ENCODE peak calls at places on chromosome 15, in seven cellular contexts. B is endothelial cell, X is uterus, Z is AG09309, P is kidney epithelial cell, H is omental fat pad, N is cardiac fibroblast. K is an unnamed sample.

GRCh38 chr15:90315276-90315982 is 36.7 kb upstream of the ZNF774 start:
- DNase-seq in B (no peak), X (peak), Z (peak), P (no peak), H (no peak), N (peak), K (peak)

GRCh38 chr15:64535460-64536243 is 75.3 kb downstream of the ZNF609 start:
- DNase-seq in B (no peak), X (no peak), Z (no peak), P (no peak), H (no peak), N (no peak), K (no peak)

GRCh38 chr15:47374222-47374621 is 343.1 kb upstream of the SEMA6D start:
- DNase-seq in B (peak), X (no peak), Z (no peak), P (no peak), H (no peak), N (peak), K (peak)

GRCh38 chr15:54580643-54581042 is 602.4 kb downstream of the UNC13C start:
- DNase-seq in B (no peak), X (no peak), Z (no peak), P (no peak), H (no peak), N (no peak), K (peak)

GRCh38 chr15:68637755-68638405 is 59.1 kb downstream of the CORO2B start:
- DNase-seq in B (no peak), X (peak), Z (no peak), P (no peak), H (no peak), N (peak), K (no peak)

GRCh38 chr15:52050416-52050815 is 31.4 kb downstream of the MAPK6 start:
- DNase-seq in B (no peak), X (no peak), Z (no peak), P (no peak), H (no peak), N (peak), K (peak)

GRCh38 chr15:93088200-93088980 is 621 bp downstream of the RGMA start:
- DNase-seq in B (peak), X (peak), Z (no peak), P (no peak), H (no peak), N (peak), K (peak)

GRCh38 chr15:38054488-38054887 is 120.0 kb downstream of the TMCO5A start:
- DNase-seq in B (no peak), X (no peak), Z (peak), P (no peak), H (no peak), N (peak), K (peak)

GRCh38 chr15:93282808-93283207 is 193.8 kb upstream of the RGMA start:
- DNase-seq in B (no peak), X (no peak), Z (no peak), P (no peak), H (no peak), N (no peak), K (no peak)

GRCh38 chr15:43794269-43795037 is 2.3 kb downstream of the SERF2 start:
- DNase-seq in B (no peak), X (no peak), Z (no peak), P (no peak), H (no peak), N (peak), K (no peak)

GRCh38 chr15:41828747-41829270 is 917 bp downstream of the JMJD7 start:
- DNase-seq in B (no peak), X (no peak), Z (no peak), P (no peak), H (no peak), N (peak), K (no peak)

GRCh38 chr15:42921049-42921731 is 612 bp upstream of the TTBK2 start:
- DNase-seq in B (peak), X (no peak), Z (no peak), P (no peak), H (no peak), N (peak), K (peak)

GRCh38 chr15:87154771-87155170 is 1075.1 kb downstream of the AGBL1 start:
- DNase-seq in B (no peak), X (no peak), Z (peak), P (no peak), H (no peak), N (peak), K (peak)

GRCh38 chr15:94792166-94792565 is 560.8 kb downstream of the MCTP2 start:
- DNase-seq in B (no peak), X (no peak), Z (no peak), P (no peak), H (no peak), N (no peak), K (peak)

GRCh38 chr15:68503791-68504720 is 72.1 kb upstream of the ITGA11 start:
- DNase-seq in B (no peak), X (no peak), Z (no peak), P (no peak), H (no peak), N (peak), K (no peak)

GRCh38 chr15:25136119-25136518 is 181.3 kb downstream of the SNRPN start:
- DNase-seq in B (peak), X (no peak), Z (no peak), P (no peak), H (no peak), N (peak), K (peak)
- TF ChIP-seq CTCF in B (peak), X (no peak), Z (peak), P (no peak), H (no peak), N (peak), K (peak)

GRCh38 chr15:60349589-60349988 is 48.2 kb downstream of the ANXA2 start:
- DNase-seq in B (no peak), X (no peak), Z (no peak), P (no peak), H (no peak), N (no peak), K (no peak)
- TF ChIP-seq CTCF in B (no peak), X (no peak), Z (no peak), P (no peak), H (no peak), N (no peak), K (no peak)

GRCh38 chr15:25887870-25888269 is 24.7 kb upstream of the ATP10A start:
- DNase-seq in B (no peak), X (no peak), Z (no peak), P (no peak), H (no peak), N (no peak), K (no peak)
- TF ChIP-seq CTCF in B (no peak), X (no peak), Z (no peak), P (no peak), H (no peak), N (no peak), K (no peak)

DNA sequence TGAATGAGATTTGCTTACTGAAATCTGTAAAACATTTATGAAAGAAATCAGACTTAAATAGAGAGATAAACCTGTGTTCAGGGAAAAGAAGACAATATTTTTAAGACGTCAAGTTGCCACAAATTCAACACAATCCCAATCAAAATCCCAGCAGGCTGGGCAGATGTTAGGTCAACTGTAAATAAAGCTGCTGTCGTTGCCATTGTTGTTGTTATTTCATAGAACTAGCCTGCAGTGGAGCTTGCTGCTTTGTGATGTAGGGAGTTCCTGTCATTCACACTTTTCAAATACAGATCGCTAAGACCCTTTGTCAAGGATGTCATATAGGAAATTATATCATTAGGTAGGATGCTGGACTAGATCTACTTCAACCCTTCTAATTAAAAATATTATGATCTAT is 123.1 kb downstream of the NEO1 start:
- DNase-seq in B (no peak), X (no peak), Z (no peak), P (no peak), H (no peak), N (no peak), K (no peak)
- TF ChIP-seq CTCF in B (no peak), X (no peak), Z (no peak), P (no peak), H (no peak), N (no peak), K (no peak)

GRCh38 chr15:31401282-31401681 is 74.6 kb downstream of the KLF13 start:
- DNase-seq in B (no peak), X (no peak), Z (no peak), P (no peak), H (no peak), N (no peak), K (no peak)

GRCh38 chr15:31400222-31400927 is 73.7 kb downstream of the KLF13 start:
- DNase-seq in B (no peak), X (no peak), Z (no peak), P (no peak), H (no peak), N (no peak), K (no peak)

GRCh38 chr15:31398677-31399260 is 72.1 kb downstream of the KLF13 start:
- DNase-seq in B (no peak), X (no peak), Z (no peak), P (no peak), H (no peak), N (peak), K (no peak)

GRCh38 chr15:31397851-31398661 is 71.4 kb downstream of the KLF13 start:
- DNase-seq in B (no peak), X (no peak), Z (no peak), P (no peak), H (no peak), N (no peak), K (peak)

DNA sequence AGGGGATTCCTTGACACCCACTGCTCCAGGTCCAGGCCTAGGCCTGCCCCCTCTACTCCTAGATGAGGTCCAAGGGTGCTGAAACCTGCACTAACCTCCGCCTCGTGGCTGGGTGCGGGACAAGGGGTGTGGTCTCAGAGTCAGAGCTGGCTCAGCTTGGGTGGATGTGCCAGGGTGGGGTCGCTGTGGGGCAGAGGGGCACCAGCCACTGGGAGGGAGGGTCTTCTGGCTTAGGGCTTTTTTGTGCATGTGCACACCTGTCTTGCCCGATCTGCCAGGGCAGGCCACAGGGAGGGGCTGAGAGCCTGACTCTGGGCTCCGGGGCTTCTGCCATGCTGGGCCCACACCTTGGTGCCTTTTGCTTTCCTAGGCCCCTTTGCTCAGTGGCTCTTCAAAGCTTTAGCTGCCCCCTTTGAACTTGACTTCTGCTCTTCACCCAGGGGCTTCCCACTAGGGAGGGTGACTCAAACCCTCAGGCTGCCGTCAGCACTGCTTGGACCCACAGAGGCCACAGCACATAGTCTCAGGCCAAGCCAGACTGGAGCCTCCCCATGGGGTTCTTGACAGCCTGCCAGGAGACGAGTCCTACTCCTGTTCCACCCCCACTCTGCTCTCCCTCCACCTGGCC is 73.0 kb downstream of the KLF13 start:
- DNase-seq in B (no peak), X (no peak), Z (no peak), P (no peak), H (no peak), N (peak), K (peak)
- TF ChIP-seq CTCF in B (no peak), X (no peak), Z (no peak), P (no peak), H (no peak), N (no peak), K (no peak)